ENCODE peak calls at places on chromosomes 5 and 9, in eight cellular contexts. S is stimulated activated CD8-positive, alpha-beta memory T cell treated with anti-CD3 and anti-CD28 coated beads, Interleukin-4, amount 100 ng/mL, for 4 hours; F is D341Med; C is Kasumi-1; B is NCI-H460; Y is Peyer's patch; H is hypothalamus; I is OCI-M1. L is an unnamed sample.

GRCh38 chr9:126439402-126439765 is 112.8 kb downstream of the MVB12B start:
- DNase-seq in S (no peak), F (no peak), C (no peak), B (no peak), Y (no peak), H (no peak), I (no peak), L (no peak)

GRCh38 chr5:83564069-83564749 is 92.7 kb downstream of the VCAN start:
- DNase-seq in S (no peak), F (peak), C (peak), B (peak), Y (no peak), H (no peak), I (peak), L (no peak)

GRCh38 chr5:95864944-95865504 is 42.5 kb upstream of the GLRX start:
- DNase-seq in S (no peak), F (no peak), C (no peak), B (peak), Y (peak), H (no peak), I (no peak), L (no peak)

GRCh38 chr5:120538644-120539043 is 74.5 kb downstream of the PRR16 start:
- DNase-seq in S (no peak), F (no peak), C (no peak), B (no peak), Y (no peak), H (no peak), I (no peak), L (no peak)

GRCh38 chr9:26264709-26265601 is 586.7 kb upstream of the TUSC1 start:
- DNase-seq in S (no peak), F (no peak), C (no peak), B (no peak), Y (no peak), H (no peak), I (no peak), L (no peak)

GRCh38 chr9:83501552-83501951 is 36.6 kb downstream of the FRMD3 start:
- DNase-seq in S (no peak), F (no peak), C (no peak), B (no peak), Y (no peak), H (no peak), I (no peak), L (no peak)

GRCh38 chr9:1217076-1217475 is 166.9 kb downstream of the DMRT2 start:
- DNase-seq in S (no peak), F (no peak), C (no peak), B (no peak), Y (no peak), H (no peak), I (no peak), L (no peak)

GRCh38 chr5:159414021-159414420 is 83.7 kb upstream of the IL12B start:
- DNase-seq in S (no peak), F (no peak), C (no peak), B (no peak), Y (no peak), H (no peak), I (no peak), L (no peak)

GRCh38 chr5:57035955-57036354 is 84.0 kb upstream of the MIER3 start:
- DNase-seq in S (no peak), F (no peak), C (no peak), B (no peak), Y (no peak), H (no peak), I (no peak), L (no peak)

GRCh38 chr5:147578228-147579024 is 68.6 kb upstream of the DPYSL3 start:
- DNase-seq in S (no peak), F (peak), C (peak), B (peak), Y (no peak), H (no peak), I (peak), L (no peak)

GRCh38 chr9:33880562-33881089 is 63.7 kb downstream of the UBE2R2 start:
- DNase-seq in S (no peak), F (no peak), C (no peak), B (no peak), Y (no peak), H (no peak), I (no peak), L (no peak)

GRCh38 chr9:78428640-78429039 is 131.7 kb downstream of the PSAT1 start:
- DNase-seq in S (no peak), F (no peak), C (no peak), B (no peak), Y (no peak), H (no peak), I (peak), L (no peak)

GRCh38 chr9:116174347-116174746 is 20.8 kb downstream of the PAPPA start:
- DNase-seq in S (no peak), F (no peak), C (no peak), B (no peak), Y (no peak), H (no peak), I (no peak), L (no peak)

GRCh38 chr9:121634329-121634784 is 17.1 kb upstream of the DAB2IP start:
- DNase-seq in S (no peak), F (no peak), C (peak), B (no peak), Y (no peak), H (no peak), I (no peak), L (no peak)

GRCh38 chr5:164013077-164013670 is 507.8 kb downstream of the MAT2B start:
- DNase-seq in S (no peak), F (peak), C (peak), B (peak), Y (peak), H (no peak), I (peak), L (peak)

GRCh38 chr9:72203205-72203803 is 54.1 kb downstream of the GDA start:
- DNase-seq in S (no peak), F (peak), C (peak), B (peak), Y (no peak), H (no peak), I (peak), L (no peak)

GRCh38 chr9:70587143-70587710 is 172.8 kb upstream of the KLF9 start:
- DNase-seq in S (no peak), F (no peak), C (no peak), B (no peak), Y (no peak), H (no peak), I (no peak), L (no peak)

GRCh38 chr5:179568731-179569130 is 18.4 kb downstream of the RUFY1 start:
- DNase-seq in S (no peak), F (no peak), C (peak), B (no peak), Y (peak), H (no peak), I (peak), L (no peak)

GRCh38 chr9:128459011-128459410 is 3.2 kb downstream of the ODF2 start:
- DNase-seq in S (no peak), F (no peak), C (no peak), B (no peak), Y (no peak), H (no peak), I (no peak), L (no peak)

GRCh38 chr5:36070687-36071571 is 4.2 kb upstream of the UGT3A2 start:
- DNase-seq in S (no peak), F (no peak), C (no peak), B (no peak), Y (no peak), H (no peak), I (peak), L (peak)

GRCh38 chr5:119322948-119323629 is 32.7 kb upstream of the TNFAIP8 start:
- DNase-seq in S (no peak), F (no peak), C (no peak), B (peak), Y (no peak), H (no peak), I (peak), L (no peak)

GRCh38 chr5:83048277-83048676 is 28.9 kb downstream of the TMEM167A start:
- DNase-seq in S (no peak), F (no peak), C (no peak), B (no peak), Y (no peak), H (no peak), I (no peak), L (no peak)

GRCh38 chr5:51559921-51560658 is 176.8 kb downstream of the ISL1 start:
- DNase-seq in S (no peak), F (no peak), C (no peak), B (no peak), Y (no peak), H (no peak), I (no peak), L (no peak)

GRCh38 chr5:57911466-57911865 is 428.9 kb upstream of the ACTBL2 start:
- DNase-seq in S (no peak), F (no peak), C (no peak), B (no peak), Y (no peak), H (no peak), I (no peak), L (no peak)

GRCh38 chr5:466661-467310 is 23.8 kb downstream of the EXOC3 start:
- DNase-seq in S (no peak), F (no peak), C (no peak), B (no peak), Y (peak), H (no peak), I (no peak), L (peak)

GRCh38 chr9:89277454-89277853 is 33.5 kb upstream of the CKS2 start:
- DNase-seq in S (no peak), F (no peak), C (no peak), B (no peak), Y (no peak), H (no peak), I (peak), L (no peak)

GRCh38 chr9:93895535-93895934 is 59.6 kb downstream of the BARX1 start:
- DNase-seq in S (no peak), F (peak), C (no peak), B (no peak), Y (peak), H (no peak), I (no peak), L (peak)

GRCh38 chr5:147177125-147177840 is 57.5 kb upstream of the STK32A start:
- DNase-seq in S (no peak), F (no peak), C (no peak), B (no peak), Y (no peak), H (no peak), I (no peak), L (no peak)

GRCh38 chr9:69197687-69198086 is 23.6 kb downstream of the TJP2 start:
- DNase-seq in S (no peak), F (no peak), C (no peak), B (no peak), Y (no peak), H (no peak), I (no peak), L (no peak)

GRCh38 chr5:66669862-66670195 is 73.6 kb downstream of the MAST4 start:
- DNase-seq in S (no peak), F (no peak), C (no peak), B (no peak), Y (no peak), H (no peak), I (no peak), L (no peak)

GRCh38 chr5:135705230-135705631 is 126.4 kb upstream of the CXCL14 start:
- DNase-seq in S (no peak), F (no peak), C (no peak), B (no peak), Y (no peak), H (no peak), I (no peak), L (no peak)

GRCh38 chr9:13902286-13902685 is 411.7 kb downstream of the NFIB start:
- DNase-seq in S (no peak), F (no peak), C (no peak), B (no peak), Y (no peak), H (no peak), I (no peak), L (no peak)

GRCh38 chr9:100074989-100075388 is 23.8 kb downstream of the ERP44 start:
- DNase-seq in S (no peak), F (no peak), C (no peak), B (no peak), Y (no peak), H (no peak), I (no peak), L (no peak)

GRCh38 chr9:69871143-69871834 is 50.7 kb downstream of the CFAP95 start:
- DNase-seq in S (no peak), F (no peak), C (no peak), B (no peak), Y (no peak), H (no peak), I (no peak), L (no peak)

GRCh38 chr9:107488400-107489143 is 997 bp downstream of the KLF4 start:
- DNase-seq in S (no peak), F (peak), C (no peak), B (peak), Y (peak), H (no peak), I (no peak), L (peak)

GRCh38 chr9:68668127-68668526 is 36.9 kb upstream of the PIP5K1B start:
- DNase-seq in S (no peak), F (no peak), C (no peak), B (no peak), Y (no peak), H (no peak), I (no peak), L (no peak)

GRCh38 chr5:90873033-90873517 is 314.5 kb downstream of the ADGRV1 start:
- DNase-seq in S (no peak), F (no peak), C (no peak), B (no peak), Y (no peak), H (no peak), I (peak), L (peak)